ENCODE peak calls at places on chromosomes 1 and 21, in five cellular contexts. H, V, K, E and I are unnamed samples.

GRCh38 chr1:201397675-201398074 is 1.4 kb downstream of the LAD1 start:
- DNase-seq in V (no peak), H (no peak), E (no peak), K (peak; percentile 19), I (no peak)

GRCh38 chr1:85048296-85049064 is at the start of gene MCOLN3:
- DNase-seq in H (no peak), V (no peak), E (no peak), K (no peak), I (peak; percentile 59)

GRCh38 chr1:12708396-12708795 is 7.5 kb upstream of the AADACL3 start:
- DNase-seq in K (no peak), H (no peak), E (no peak), V (no peak), I (no peak)

GRCh38 chr1:2526824-2527552 is 592 bp upstream of the PANK4 start:
- DNase-seq in E (peak; percentile 75), V (no peak), K (peak; percentile 59), H (no peak), I (no peak)

GRCh38 chr1:231786126-231786525 is 159.5 kb downstream of the DISC1 start:
- DNase-seq in H (no peak), E (no peak), K (no peak), V (no peak), I (no peak)

GRCh38 chr1:88661188-88661587 is 22.9 kb upstream of the PKN2 start:
- DNase-seq in K (no peak), H (no peak), V (no peak), E (no peak), I (no peak)

GRCh38 chr1:155455588-155456195 is 106.9 kb downstream of the ASH1L start:
- DNase-seq in V (no peak), E (no peak), K (peak; percentile 46), H (no peak), I (peak; percentile 66)

GRCh38 chr21:45847870-45848269 is 133.7 kb upstream of the COL6A1 start:
- DNase-seq in K (no peak), E (no peak), V (no peak), H (no peak), I (no peak)

GRCh38 chr1:245946905-245947304 is 560.2 kb downstream of the SMYD3 start:
- DNase-seq in V (no peak), E (no peak), K (no peak), H (no peak), I (no peak)

GRCh38 chr1:92411511-92411910 is 75.2 kb downstream of the GFI1 start:
- DNase-seq in V (no peak), H (no peak), K (peak; percentile 78), E (no peak), I (no peak)

GRCh38 chr21:43893536-43894205 is 28.6 kb downstream of the AGPAT3 start:
- DNase-seq in V (no peak), E (peak; percentile 4), H (peak; percentile 88), K (no peak), I (no peak)

GRCh38 chr1:61445269-61445825 is 279.6 kb downstream of the TM2D1 start:
- DNase-seq in V (no peak), E (no peak), K (no peak), H (no peak), I (no peak)
- H3K27ac ChIP-seq in V (no peak overlapping the region), E (no peak overlapping the region), K (no peak overlapping the region), H (no peak overlapping the region), I (no peak overlapping the region)

GRCh38 chr1:54277451-54278355 is 77.7 kb downstream of the MRPL37 start:
- DNase-seq in K (no peak), H (no peak), V (no peak), E (no peak), I (no peak)

GRCh38 chr1:54276617-54277450 is 76.9 kb downstream of the MRPL37 start:
- DNase-seq in V (no peak), K (no peak), H (no peak), E (no peak), I (no peak)

GRCh38 chr1:54278941-54279422 is 79.0 kb downstream of the MRPL37 start:
- DNase-seq in H (no peak), K (peak; percentile 75), V (no peak), E (no peak), I (no peak)

GRCh38 chr1:54280652-54281051 is 80.7 kb downstream of the MRPL37 start:
- DNase-seq in E (no peak), V (no peak), H (no peak), K (peak; percentile 51), I (no peak)

DNA sequence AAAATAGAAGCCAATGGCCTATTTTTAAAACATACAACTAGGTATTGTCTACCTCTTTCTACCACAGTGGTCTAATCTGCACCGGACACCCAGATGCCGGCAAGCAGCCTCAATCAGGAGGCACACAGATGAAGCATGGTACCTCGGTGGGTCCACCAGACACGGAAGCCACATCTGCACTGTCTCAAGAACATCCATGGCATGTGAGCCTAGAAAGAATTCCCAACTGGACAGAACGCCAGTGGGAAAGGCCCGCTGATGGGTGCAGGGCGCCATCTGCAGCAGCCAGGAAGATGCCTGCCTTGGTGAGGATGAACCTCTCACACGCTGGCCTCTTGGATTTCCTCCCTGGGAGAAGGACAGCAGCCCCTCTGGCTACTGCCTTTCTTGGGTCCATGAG is 79.5 kb downstream of the MRPL37 start:
- DNase-seq in K (no peak), E (no peak), V (no peak), H (no peak), I (no peak)
- H3K27ac ChIP-seq in K (peak overlapping the region; percentile 76), E (peak overlapping the region; percentile 70), V (no peak overlapping the region), H (no peak overlapping the region), I (no peak overlapping the region)

GRCh38 chr21:42860345-42860744 is 19.0 kb downstream of the WDR4 start:
- DNase-seq in K (no peak), E (no peak), V (no peak), H (no peak), I (no peak)

GRCh38 chr21:42859891-42860230 is 19.5 kb downstream of the WDR4 start:
- DNase-seq in E (no peak), K (no peak), V (no peak), H (no peak), I (no peak)

GRCh38 chr21:42862774-42863503 is 16.4 kb downstream of the WDR4 start:
- DNase-seq in K (no peak), H (no peak), E (no peak), V (no peak), I (peak; percentile 16)

GRCh38 chr21:42862123-42862475 is 17.2 kb downstream of the WDR4 start:
- DNase-seq in H (no peak), V (no peak), K (no peak), E (no peak), I (no peak)

DNA sequence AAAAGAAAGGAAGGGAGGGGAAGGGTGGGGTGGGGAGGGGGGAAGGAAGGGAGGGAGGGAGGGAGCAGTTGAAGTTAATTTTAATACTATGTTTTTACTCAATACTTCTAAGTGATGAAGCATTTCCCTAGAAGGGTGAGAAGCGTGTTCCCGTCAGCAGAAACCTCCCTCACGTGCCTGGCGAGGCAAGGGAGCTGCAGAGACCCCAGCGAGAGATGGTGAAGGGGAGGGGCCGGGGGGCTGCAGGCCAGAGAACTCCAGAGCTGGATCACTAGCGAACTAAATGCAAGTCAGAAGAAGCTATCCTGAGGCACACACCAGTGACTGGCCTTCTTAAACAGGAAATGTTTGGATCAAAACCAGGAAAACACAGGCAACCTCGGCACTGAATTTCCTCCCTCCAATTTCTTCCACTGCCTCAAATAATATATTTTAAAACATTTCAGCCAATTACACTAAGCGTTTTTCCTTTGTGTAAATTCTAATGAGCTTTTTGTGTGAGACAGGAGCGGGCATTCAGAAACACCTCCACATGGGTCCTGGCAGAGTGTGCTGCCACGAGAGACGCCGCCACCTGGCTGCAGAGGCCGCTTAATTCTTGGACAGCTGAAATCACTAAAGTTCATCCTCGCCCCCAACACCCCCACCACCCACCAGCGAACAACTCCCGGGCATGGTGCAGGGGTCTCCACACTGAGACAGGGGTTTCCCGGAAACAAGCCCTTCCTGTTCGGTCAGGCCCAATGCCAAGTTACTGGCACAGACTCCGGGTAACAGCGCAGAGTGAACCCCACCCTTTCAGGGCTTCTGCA is 17.8 kb downstream of the WDR4 start:
- DNase-seq in K (no peak), V (no peak), E (no peak), H (peak; percentile 57), I (peak; percentile 20)
- H3K27ac ChIP-seq in K (no peak overlapping the region), V (no peak overlapping the region), E (peak overlapping the region; percentile 51), H (no peak overlapping the region), I (no peak overlapping the region)

GRCh38 chr1:67708606-67709005 is 23.6 kb downstream of the GADD45A start:
- DNase-seq in K (no peak), V (no peak), E (no peak), H (no peak), I (no peak)
- H3K27ac ChIP-seq in K (no peak overlapping the region), V (no peak overlapping the region), E (no peak overlapping the region), H (no peak overlapping the region), I (no peak overlapping the region)

GRCh38 chr1:114196992-114197907 is 43.6 kb upstream of the SYT6 start:
- DNase-seq in E (no peak), K (no peak), H (no peak), V (no peak), I (no peak)

GRCh38 chr1:114206392-114206791 is 52.7 kb upstream of the SYT6 start:
- DNase-seq in V (no peak), K (no peak), H (no peak), E (no peak), I (no peak)

GRCh38 chr1:114199017-114199594 is 45.4 kb upstream of the SYT6 start:
- DNase-seq in V (no peak), K (no peak), E (no peak), H (no peak), I (no peak)

GRCh38 chr1:114203722-114204121 is 50.1 kb upstream of the SYT6 start:
- DNase-seq in H (no peak), E (no peak), V (no peak), K (no peak), I (no peak)

DNA sequence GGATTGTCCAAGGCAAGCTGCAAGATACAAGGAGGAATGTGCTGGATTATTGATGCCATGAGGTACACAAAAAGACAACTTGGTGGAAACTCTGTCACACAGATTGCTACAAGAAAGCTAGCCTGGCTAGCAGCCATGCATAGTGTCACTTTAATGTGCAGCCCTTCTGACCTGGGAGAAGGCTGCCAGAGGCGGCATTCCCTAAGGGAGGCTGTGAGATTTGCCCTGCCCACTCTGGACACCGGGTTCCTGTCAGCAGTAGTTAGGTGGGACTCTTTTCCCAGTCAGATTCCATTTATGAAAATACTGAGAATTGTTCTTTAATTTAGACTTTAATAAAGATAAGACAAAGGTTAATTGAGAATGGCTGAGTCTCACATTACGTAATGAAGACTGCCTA is 47.8 kb upstream of the SYT6 start:
- DNase-seq in K (no peak), H (no peak), E (no peak), V (no peak), I (no peak)
- H3K27ac ChIP-seq in K (no peak overlapping the region), H (no peak overlapping the region), E (no peak overlapping the region), V (no peak overlapping the region), I (no peak overlapping the region)